ENCODE peak calls at places on chromosomes 3 and 15, in six cellular contexts. Z is HS-5, F is GM03348, E is NCI-H774, N is A549, T is iPS-NIHi11. X is an unnamed sample.

GRCh38 chr3:11459147-11459837 is 184.4 kb downstream of the VGLL4 start:
- DNase-seq in Z (peak), F (no peak), E (no peak), N (no peak), T (no peak), X (no peak)

GRCh38 chr3:62558549-62559112 is 185.3 kb upstream of the FEZF2 start:
- DNase-seq in Z (no peak), F (peak), E (no peak), N (peak), T (peak), X (no peak)

GRCh38 chr3:196741401-196741761 is 1.7 kb downstream of the PAK2 start:
- DNase-seq in Z (no peak), F (no peak), E (no peak), N (no peak), T (no peak), X (no peak)

GRCh38 chr3:160006282-160007163 is 17.9 kb downstream of the IL12A start:
- DNase-seq in Z (peak), F (peak), E (peak), N (peak), T (peak), X (peak)

GRCh38 chr15:62739507-62739906 is 303.0 kb upstream of the TPM1 start:
- DNase-seq in Z (peak), F (peak), E (no peak), N (no peak), T (no peak), X (no peak)

GRCh38 chr3:56086355-56086754 is 381.9 kb downstream of the ERC2 start:
- DNase-seq in Z (no peak), F (peak), E (no peak), N (no peak), T (no peak), X (no peak)

GRCh38 chr15:60649845-60650548 is 171.1 kb upstream of the ICE2 start:
- DNase-seq in Z (no peak), F (no peak), E (no peak), N (no peak), T (peak), X (no peak)

GRCh38 chr3:106029941-106030619 is 161.3 kb upstream of the CBLB start:
- DNase-seq in Z (no peak), F (no peak), E (no peak), N (no peak), T (no peak), X (no peak)

GRCh38 chr15:85086855-85087254 is 105.2 kb downstream of the PDE8A start:
- DNase-seq in Z (no peak), F (no peak), E (no peak), N (no peak), T (no peak), X (no peak)

GRCh38 chr15:41577863-41578735 is 19.1 kb downstream of the TYRO3 start:
- DNase-seq in Z (no peak), F (no peak), E (no peak), N (no peak), T (no peak), X (peak)